ENCODE peak calls at places on chromosomes 6 and 20, in seven cellular contexts. B is stomach, S is breast epithelium, H is tibial nerve, D is mesendoderm, I is tibial artery, Z is ovary. W is an unnamed sample.

GRCh38 chr6:143125896-143126573 is 65.3 kb downstream of the AIG1 start:
- DNase-seq in I (no peak), H (no peak), B (no peak), Z (no peak), D (peak; percentile 1), S (no peak), W (peak; percentile 91)

GRCh38 chr20:64113444-64113775 is 6.0 kb upstream of the NPBWR2 start:
- DNase-seq in Z (no peak), H (no peak), I (no peak), S (no peak), D (no peak), B (no peak), W (no peak)

GRCh38 chr20:23622839-23623343 is 14.9 kb downstream of the CST3 start:
- DNase-seq in D (peak; percentile 55), B (peak; percentile 56), H (peak; percentile 81), Z (peak; percentile 80), I (peak; percentile 87), S (peak; percentile 64), W (peak; percentile 81)

GRCh38 chr6:135128268-135128914 is 52.7 kb upstream of the MYB start:
- DNase-seq in B (no peak), S (no peak), Z (no peak), H (no peak), D (no peak), I (no peak), W (no peak)

GRCh38 chr6:108699290-108700041 is 138.7 kb downstream of the FOXO3 start:
- DNase-seq in I (no peak), Z (no peak), B (no peak), D (no peak), H (no peak), S (no peak), W (no peak)

GRCh38 chr20:39176457-39176856 is 214.3 kb downstream of the DHX35 start:
- DNase-seq in B (no peak), I (no peak), D (no peak), H (no peak), Z (no peak), S (no peak), W (no peak)

GRCh38 chr6:164247106-164247505 is 832.6 kb downstream of the QKI start:
- DNase-seq in S (no peak), I (no peak), D (no peak), Z (no peak), B (no peak), H (no peak), W (peak; percentile 61)

GRCh38 chr6:111600154-111600553 is 5.5 kb downstream of the TRAF3IP2 start:
- DNase-seq in Z (no peak), I (no peak), B (no peak), S (no peak), H (no peak), D (no peak), W (no peak)

GRCh38 chr20:37797669-37798175 is 103.9 kb downstream of the CTNNBL1 start:
- DNase-seq in Z (no peak), S (no peak), B (no peak), H (no peak), D (no peak), I (no peak), W (peak; percentile 29)

GRCh38 chr6:148874698-148875293 is 128.0 kb downstream of the UST start:
- DNase-seq in H (no peak), B (no peak), S (no peak), Z (no peak), D (peak; percentile 76), I (no peak), W (peak; percentile 87)

GRCh38 chr20:17631576-17632319 is 50.3 kb downstream of the RRBP1 start:
- DNase-seq in D (no peak), S (no peak), B (no peak), H (no peak), Z (no peak), I (no peak), W (no peak)

GRCh38 chr6:105487040-105487787 is 84.3 kb upstream of the PREP start:
- DNase-seq in D (no peak), Z (no peak), B (no peak), I (no peak), S (no peak), H (no peak), W (no peak)

GRCh38 chr6:149318581-149319286 is 1.2 kb downstream of the TAB2 start:
- DNase-seq in D (peak; percentile 53), S (no peak), B (no peak), Z (no peak), H (no peak), I (no peak), W (no peak)

GRCh38 chr6:87093651-87094050 is 1.3 kb downstream of the CGA start:
- DNase-seq in B (no peak), S (no peak), H (no peak), Z (no peak), I (no peak), D (no peak), W (peak; percentile 74)

GRCh38 chr6:164109770-164110140 is 695.2 kb downstream of the QKI start:
- DNase-seq in Z (no peak), D (peak; percentile 38), B (no peak), I (peak; percentile 32), H (peak; percentile 38), S (peak; percentile 36), W (peak; percentile 19)

GRCh38 chr6:153625089-153625488 is 414.0 kb upstream of the OPRM1 start:
- DNase-seq in B (no peak), H (peak; percentile 5), I (no peak), Z (no peak), S (no peak), D (peak; percentile 44), W (peak; percentile 0)

GRCh38 chr20:19815553-19815991 is 57.5 kb downstream of the RIN2 start:
- DNase-seq in D (peak; percentile 68), B (no peak), H (peak; percentile 33), Z (no peak), I (peak; percentile 64), S (no peak), W (peak; percentile 98)

GRCh38 chr6:11094411-11094851 is 797 bp downstream of the SMIM13 start:
- DNase-seq in H (peak; percentile 29), S (peak; percentile 20), B (peak; percentile 47), Z (peak; percentile 22), D (peak; percentile 82), I (peak; percentile 39), W (peak; percentile 24)

GRCh38 chr20:44069203-44069931 is 117.6 kb downstream of the JPH2 start:
- DNase-seq in D (no peak), B (peak; percentile 30), H (no peak), I (no peak), S (peak; percentile 15), Z (no peak), W (no peak)

GRCh38 chr6:129575378-129576118 is 134.4 kb downstream of the ARHGAP18 start:
- DNase-seq in H (peak; percentile 12), D (peak; percentile 70), Z (no peak), B (no peak), S (no peak), I (no peak), W (peak; percentile 52)

GRCh38 chr6:116511424-116512131 is at the start of gene CALHM5:
- DNase-seq in I (peak; percentile 55), D (peak; percentile 94), H (peak; percentile 70), S (no peak), B (no peak), Z (peak; percentile 25), W (peak; percentile 83)

GRCh38 chr6:68082086-68082485 is 553.0 kb upstream of the ADGRB3 start:
- DNase-seq in B (no peak), Z (no peak), I (no peak), S (no peak), H (no peak), D (no peak), W (no peak)

GRCh38 chr20:16530201-16530681 is 43.0 kb downstream of the KIF16B start:
- DNase-seq in B (peak; percentile 62), S (no peak), D (peak; percentile 68), H (no peak), I (no peak), Z (no peak), W (peak; percentile 38)

GRCh38 chr6:113732384-113732966 is 124.7 kb upstream of the MARCKS start:
- DNase-seq in S (peak; percentile 49), Z (peak; percentile 8), H (peak; percentile 75), B (no peak), I (no peak), D (no peak), W (peak; percentile 19)

GRCh38 chr6:121584591-121585369 is 149.3 kb downstream of the GJA1 start:
- DNase-seq in H (no peak), B (no peak), Z (no peak), S (no peak), D (peak; percentile 36), I (no peak), W (peak; percentile 78)

GRCh38 chr20:57089701-57090144 is 176.7 kb downstream of the BMP7 start:
- DNase-seq in H (peak; percentile 64), B (peak; percentile 78), S (peak; percentile 57), D (peak; percentile 74), Z (peak; percentile 16), I (no peak), W (no peak)

GRCh38 chr6:34223381-34223963 is 13.2 kb upstream of the HMGA1 start:
- DNase-seq in H (no peak), B (no peak), I (no peak), Z (peak; percentile 42), S (no peak), D (no peak), W (no peak)

DNA sequence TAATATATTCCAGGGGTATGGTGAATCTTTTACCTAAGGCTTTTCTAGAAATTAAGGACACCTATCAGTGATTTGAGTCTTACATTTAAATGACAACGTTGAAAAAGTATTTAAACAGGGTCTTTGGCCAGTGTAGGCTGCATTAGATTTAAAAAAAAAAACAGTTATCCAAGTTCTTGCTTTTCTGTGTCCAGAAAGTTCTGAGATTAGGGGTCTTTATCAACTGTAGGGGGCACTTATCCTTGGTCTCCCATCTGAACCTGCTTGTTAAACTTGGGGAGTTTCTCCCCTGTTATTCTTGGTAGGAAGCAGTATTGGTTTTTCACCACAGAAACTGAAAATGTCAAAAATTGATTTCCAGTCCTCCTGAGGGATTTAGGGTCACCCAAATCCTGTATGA is 155.9 kb upstream of the ZNF217 start:
- DNase-seq in D (no peak), I (no peak), B (no peak), Z (no peak), S (no peak), H (no peak), W (no peak)
- H3K4me1 ChIP-seq in D (peaks cover 2% of the 10 kb centered on the region), I (peaks cover 11% of the 10 kb centered on the region), B (peaks cover 13% of the 10 kb centered on the region), Z (peaks cover 1% of the 10 kb centered on the region), S (no peaks in the 10 kb centered on the region), H (peaks cover 15% of the 10 kb centered on the region), W (peaks cover 36% of the 10 kb centered on the region)

GRCh38 chr6:30520480-30520992 is 31.2 kb downstream of the HLA-E start:
- DNase-seq in Z (no peak), B (no peak), I (no peak), H (no peak), D (no peak), S (peak; percentile 62), W (no peak)
- H3K27ac ChIP-seq in Z (no peak overlapping the region), B (peak overlapping the region; percentile 37), I (no peak overlapping the region), H (no peak overlapping the region), D (no peak overlapping the region), S (peak overlapping the region; percentile 73), W (no peak overlapping the region)

GRCh38 chr20:51503376-51503775 is 39.1 kb downstream of the NFATC2 start:
- DNase-seq in H (no peak), Z (no peak), S (no peak), D (no peak), I (no peak), B (no peak), W (no peak)
- H3K4me1 ChIP-seq in H (no peaks in the 10 kb centered on the region), Z (no peaks in the 10 kb centered on the region), S (no peaks in the 10 kb centered on the region), D (peaks cover 6% of the 10 kb centered on the region), I (peaks cover 7% of the 10 kb centered on the region), B (no peaks in the 10 kb centered on the region), W (peaks cover 12% of the 10 kb centered on the region)

DNA sequence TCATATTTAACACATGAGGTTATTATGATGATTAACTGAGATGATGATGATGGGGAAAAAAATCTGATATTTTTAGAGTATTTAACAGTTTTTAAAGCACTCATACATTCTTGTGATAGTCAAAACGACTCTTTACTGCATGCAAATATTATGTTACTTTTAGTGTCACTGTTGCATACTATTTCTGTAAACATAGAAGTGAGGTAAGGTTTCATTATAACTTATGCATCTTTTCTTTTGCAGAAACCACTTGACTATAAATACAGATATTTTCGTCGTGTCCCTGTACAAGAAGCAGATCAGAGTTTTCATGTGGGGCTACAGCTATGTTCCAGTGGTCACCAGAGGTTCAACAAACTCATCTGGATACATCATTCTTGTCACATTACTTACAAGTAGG is 30.1 kb downstream of the FBXO9 start:
- DNase-seq in H (no peak), B (no peak), D (no peak), S (no peak), Z (no peak), I (no peak), W (no peak)
- H3K27ac ChIP-seq in H (no peak overlapping the region), B (no peak overlapping the region), D (no peak overlapping the region), S (no peak overlapping the region), Z (no peak overlapping the region), I (no peak overlapping the region), W (no peak overlapping the region)